ENCODE peak calls at places on chromosomes 16 and 17, in nine cellular contexts. J is stimulated activated CD8-positive, alpha-beta memory T cell treated with anti-CD3 and anti-CD28 coated beads, Interleukin-15, amount 100 ng/mL, for 24 hours; P is HT1080; I is T-cell; Z is activated CD4-positive, alpha-beta T cell treated with anti-CD3 and anti-CD28 coated beads for 1 hour; Y is DMS 273 treated with DMSO at 0.1 percent for 48 hours; U is germinal center; H is fibroblast of villous mesenchyme; E is HFFc6. K is an unnamed sample.

GRCh38 chr17:17191961-17192381 is 14.2 kb downstream of the PLD6 start:
- DNase-seq in J (no peak), P (no peak), I (no peak), Z (no peak), Y (no peak), U (no peak), H (peak), E (no peak), K (no peak)

GRCh38 chr17:55620945-55621344 is 101.7 kb downstream of the TMEM100 start:
- DNase-seq in J (no peak), P (no peak), I (no peak), Z (no peak), Y (no peak), U (no peak), H (no peak), E (no peak), K (no peak)

GRCh38 chr16:15667091-15667742 is 17.2 kb downstream of the NDE1 start:
- DNase-seq in J (no peak), P (no peak), I (no peak), Z (no peak), Y (no peak), U (no peak), H (no peak), E (no peak), K (no peak)

GRCh38 chr17:45149669-45150603 is 1.7 kb downstream of the HEXIM1 start:
- DNase-seq in J (no peak), P (no peak), I (no peak), Z (no peak), Y (peak), U (no peak), H (peak), E (no peak), K (peak)

GRCh38 chr16:68539704-68540370 is 746 bp downstream of the ZFP90 start:
- DNase-seq in J (no peak), P (no peak), I (no peak), Z (no peak), Y (no peak), U (peak), H (no peak), E (no peak), K (peak)

GRCh38 chr16:30924086-30924714 is 828 bp downstream of the FBXL19 start:
- DNase-seq in J (no peak), P (no peak), I (no peak), Z (no peak), Y (no peak), U (peak), H (no peak), E (no peak), K (no peak)

GRCh38 chr16:50252082-50252611 is 14.2 kb upstream of the ADCY7 start:
- DNase-seq in J (no peak), P (no peak), I (no peak), Z (no peak), Y (no peak), U (no peak), H (no peak), E (no peak), K (no peak)

GRCh38 chr17:12830692-12831363 is 41.5 kb downstream of the ARHGAP44 start:
- DNase-seq in J (no peak), P (no peak), I (no peak), Z (no peak), Y (no peak), U (no peak), H (no peak), E (no peak), K (no peak)

GRCh38 chr16:74291577-74292208 is 4.9 kb upstream of the PSMD7 start:
- DNase-seq in J (no peak), P (peak), I (no peak), Z (no peak), Y (peak), U (no peak), H (no peak), E (peak), K (peak)

GRCh38 chr17:46190763-46191162 is 2.5 kb downstream of the KANSL1 start:
- DNase-seq in J (no peak), P (no peak), I (no peak), Z (no peak), Y (no peak), U (no peak), H (no peak), E (no peak), K (no peak)

GRCh38 chr16:87380875-87381274 is 2.7 kb downstream of the FBXO31 start:
- DNase-seq in J (no peak), P (no peak), I (no peak), Z (no peak), Y (no peak), U (no peak), H (peak), E (peak), K (peak)

GRCh38 chr17:7460850-7461660 is 16.2 kb downstream of the CHRNB1 start:
- DNase-seq in J (no peak), P (no peak), I (no peak), Z (no peak), Y (no peak), U (no peak), H (no peak), E (no peak), K (no peak)

GRCh38 chr17:859461-860195 is 77.5 kb downstream of the MRM3 start:
- DNase-seq in J (no peak), P (no peak), I (no peak), Z (no peak), Y (no peak), U (no peak), H (peak), E (peak), K (no peak)

GRCh38 chr17:8153550-8153956 is 1.3 kb upstream of the PER1 start:
- DNase-seq in J (no peak), P (peak), I (peak), Z (no peak), Y (no peak), U (no peak), H (peak), E (peak), K (peak)

GRCh38 chr17:66076546-66077190 is 115.3 kb downstream of the CEP112 start:
- DNase-seq in J (no peak), P (peak), I (no peak), Z (no peak), Y (no peak), U (no peak), H (no peak), E (no peak), K (no peak)

GRCh38 chr16:76634847-76635697 is 357.9 kb downstream of the CNTNAP4 start:
- DNase-seq in J (no peak), P (no peak), I (no peak), Z (no peak), Y (no peak), U (no peak), H (peak), E (no peak), K (no peak)

GRCh38 chr17:48612456-48612853 is 1.6 kb upstream of the HOXB7 start:
- DNase-seq in J (no peak), P (no peak), I (no peak), Z (no peak), Y (no peak), U (no peak), H (no peak), E (no peak), K (no peak)

GRCh38 chr17:21199311-21199710 is 14.7 kb downstream of the TMEM11 start:
- DNase-seq in J (no peak), P (no peak), I (no peak), Z (no peak), Y (no peak), U (no peak), H (peak), E (peak), K (no peak)

GRCh38 chr17:64074704-64075484 is 54.5 kb upstream of the ICAM2 start:
- DNase-seq in J (no peak), P (no peak), I (no peak), Z (no peak), Y (no peak), U (no peak), H (peak), E (peak), K (peak)

GRCh38 chr17:38746004-38746892 is 1.9 kb downstream of the PCGF2 start:
- DNase-seq in J (no peak), P (no peak), I (no peak), Z (no peak), Y (no peak), U (no peak), H (no peak), E (no peak), K (no peak)

GRCh38 chr16:11671676-11672075 is 3.4 kb downstream of the SNN start:
- DNase-seq in J (no peak), P (no peak), I (no peak), Z (no peak), Y (no peak), U (no peak), H (no peak), E (no peak), K (no peak)

GRCh38 chr16:74700206-74701040 is at the start of gene MLKL:
- DNase-seq in J (peak), P (peak), I (peak), Z (peak), Y (no peak), U (peak), H (peak), E (peak), K (peak)

GRCh38 chr17:8073627-8074485 is 13.7 kb downstream of the ALOX12B start:
- DNase-seq in J (peak), P (peak), I (peak), Z (peak), Y (no peak), U (peak), H (peak), E (peak), K (peak)

GRCh38 chr16:17375388-17376304 is 95.1 kb downstream of the XYLT1 start:
- DNase-seq in J (no peak), P (no peak), I (no peak), Z (no peak), Y (no peak), U (peak), H (no peak), E (no peak), K (no peak)

K was measured in HCEC 1CT.